ENCODE peak calls at places on chromosomes 4 and X, in six cellular contexts. J is SHP77, F is iris pigment epithelial cell, H is neuronal stem cell, Q is nucleus accumbens, L is GM12878. Y is an unnamed sample.

GRCh38 chrX:153488231-153488914 is 6.4 kb upstream of the BGN start:
- DNase-seq in F (peak; percentile 19), H (no peak), Q (no peak), J (no peak), L (no peak), Y (no peak)

GRCh38 chr4:3628868-3629175 is 96.6 kb upstream of the LRPAP1 start:
- DNase-seq in F (no peak), L (no peak), J (no peak), H (no peak), Q (no peak), Y (no peak)

GRCh38 chr4:138919094-138919936 is 96.3 kb upstream of the NOCT start:
- DNase-seq in J (peak; percentile 72), L (peak; percentile 11), H (peak; percentile 69), F (peak; percentile 78), Q (peak; percentile 76), Y (peak; percentile 12)

GRCh38 chr4:103018391-103019318 is 850 bp downstream of the SLC9B1 start:
- DNase-seq in F (no peak), L (no peak), Q (peak; percentile 15), H (peak; percentile 5), J (no peak), Y (no peak)

GRCh38 chr4:24753519-24753918 is 41.9 kb upstream of the SOD3 start:
- DNase-seq in L (no peak), H (no peak), J (no peak), F (no peak), Q (no peak), Y (no peak)

GRCh38 chr4:69057620-69058409 is 38.5 kb upstream of the UGT2B7 start:
- DNase-seq in H (peak; percentile 27), L (no peak), Q (no peak), J (no peak), F (peak; percentile 59), Y (no peak)

GRCh38 chrX:49856819-49857218 is 22.5 kb upstream of the USP27X start:
- DNase-seq in J (no peak), L (no peak), H (no peak), Q (no peak), F (no peak), Y (no peak)

GRCh38 chrX:3066555-3066954 is 25.3 kb downstream of the ARSF start:
- DNase-seq in F (peak; percentile 13), H (no peak), Q (no peak), J (no peak), L (no peak), Y (no peak)

GRCh38 chr4:167290684-167291083 is 56.4 kb upstream of the SPOCK3 start:
- DNase-seq in Q (no peak), F (peak; percentile 15), J (peak; percentile 21), H (no peak), L (no peak), Y (no peak)

GRCh38 chr4:7777017-7777710 is 162.5 kb downstream of the AFAP1 start:
- DNase-seq in H (no peak), F (no peak), J (no peak), Q (no peak), L (no peak), Y (no peak)

GRCh38 chr4:100428051-100428450 is 89.8 kb downstream of the EMCN start:
- DNase-seq in J (no peak), H (no peak), Q (no peak), L (no peak), F (peak; percentile 93), Y (no peak)

GRCh38 chr4:168856312-168856711 is 153.7 kb downstream of the CBR4 start:
- DNase-seq in Q (no peak), H (no peak), F (peak; percentile 93), L (no peak), J (no peak), Y (no peak)

GRCh38 chrX:103362504-103362903 is 6.2 kb downstream of the TCEAL9 start:
- DNase-seq in F (peak; percentile 65), J (no peak), L (no peak), H (no peak), Q (no peak), Y (no peak)

Y was measured in NCI-H2107.